ENCODE peak calls at places on chromosomes 3 and 15, in seven cellular contexts. H is HCT116, J is adrenal gland, S is heart left ventricle, R is tibial nerve, O is A549, X is breast epithelium. F is an unnamed sample.

GRCh38 chr3:136753112-136753939 is 1.1 kb upstream of the STAG1 start:
- DNase-seq in O (no peak), X (no peak), J (no peak), S (no peak), H (no peak), R (no peak), F (no peak)

GRCh38 chr15:42151736-42152135 is 4.7 kb downstream of the PLA2G4F start:
- DNase-seq in X (no peak), J (peak; percentile 31), S (no peak), R (no peak), O (no peak), H (no peak), F (no peak)

GRCh38 chr15:27086146-27086545 is 115.2 kb downstream of the GABRG3 start:
- DNase-seq in H (no peak), S (no peak), X (no peak), J (no peak), O (no peak), R (no peak), F (no peak)

GRCh38 chr3:29261119-29261518 is 19.8 kb upstream of the RBMS3 start:
- DNase-seq in J (no peak), O (no peak), H (no peak), R (no peak), S (no peak), X (no peak), F (no peak)

GRCh38 chr15:70863450-70864218 is 9.7 kb upstream of the LARP6 start:
- DNase-seq in S (no peak), H (peak; percentile 57), O (peak; percentile 79), R (no peak), X (no peak), J (no peak), F (peak; percentile 32)

GRCh38 chr15:45869034-45869668 is 234.3 kb downstream of the SQOR start:
- DNase-seq in X (no peak), R (no peak), S (no peak), H (no peak), J (no peak), O (no peak), F (no peak)

GRCh38 chr3:189309400-189309975 is 137.7 kb downstream of the TPRG1 start:
- DNase-seq in R (no peak), O (no peak), S (no peak), J (no peak), X (peak; percentile 49), H (no peak), F (no peak)

GRCh38 chr15:65110676-65111292 is 4.2 kb downstream of the UBAP1L start:
- DNase-seq in S (no peak), O (no peak), R (no peak), X (no peak), H (no peak), J (peak; percentile 27), F (no peak)

GRCh38 chr15:82812994-82813393 is 3.6 kb downstream of the WHAMM start:
- DNase-seq in O (no peak), S (no peak), H (no peak), J (no peak), R (no peak), X (no peak), F (no peak)

GRCh38 chr15:82585072-82585471 is 44.8 kb upstream of the RPS17 start:
- DNase-seq in S (no peak), O (no peak), H (no peak), R (no peak), J (peak; percentile 1), X (no peak), F (no peak)

GRCh38 chr3:25155696-25156471 is 272.2 kb upstream of the RARB start:
- DNase-seq in R (no peak), J (no peak), S (no peak), H (no peak), O (no peak), X (no peak), F (no peak)

GRCh38 chr3:51974963-51975856 is at the start of gene ABHD14A:
- DNase-seq in H (no peak), R (no peak), S (peak; percentile 85), O (peak; percentile 55), X (peak; percentile 53), J (peak; percentile 78), F (peak; percentile 66)

GRCh38 chr3:31943041-31943440 is 38.0 kb downstream of the OSBPL10 start:
- DNase-seq in O (no peak), S (no peak), J (no peak), R (no peak), X (no peak), H (no peak), F (no peak)

GRCh38 chr3:15309662-15310335 is 22.6 kb downstream of the SH3BP5 start:
- DNase-seq in H (no peak), S (no peak), R (no peak), J (no peak), X (no peak), O (no peak), F (no peak)

GRCh38 chr3:171943262-171944108 is 95.9 kb upstream of the FNDC3B start:
- DNase-seq in S (no peak), X (no peak), J (no peak), H (no peak), R (no peak), O (no peak), F (no peak)

GRCh38 chr15:36936652-36937051 is 163.7 kb downstream of the MEIS2 start:
- DNase-seq in H (no peak), X (no peak), J (no peak), R (no peak), S (no peak), O (no peak), F (no peak)

GRCh38 chr3:37689645-37690356 is 171.9 kb upstream of the CTDSPL start:
- DNase-seq in R (no peak), O (no peak), S (peak; percentile 71), X (no peak), H (no peak), J (no peak), F (no peak)

GRCh38 chr3:37686225-37686624 is 175.5 kb upstream of the CTDSPL start:
- DNase-seq in S (no peak), X (no peak), H (no peak), J (no peak), O (no peak), R (no peak), F (no peak)

GRCh38 chr3:37687966-37688365 is 173.7 kb upstream of the CTDSPL start:
- DNase-seq in J (no peak), S (no peak), H (no peak), R (no peak), O (no peak), X (no peak), F (no peak)

GRCh38 chr3:37691213-37691830 is 170.4 kb upstream of the CTDSPL start:
- DNase-seq in R (no peak), X (no peak), H (no peak), J (no peak), O (no peak), S (no peak), F (no peak)

GRCh38 chr3:37688756-37689155 is 172.9 kb upstream of the CTDSPL start:
- DNase-seq in X (no peak), J (no peak), S (no peak), O (no peak), R (no peak), H (no peak), F (no peak)
- TF ChIP-seq POLR2A in X (no peak), J (no peak), S (no peak), O (no peak), R (no peak), H (no peak), F (no peak)

GRCh38 chr15:62431391-62431790 is 266.3 kb upstream of the C2CD4B start:
- DNase-seq in X (no peak), J (no peak), S (no peak), R (no peak), H (no peak), O (no peak), F (no peak)
- H3K4me1 ChIP-seq in X (no peaks in the 10 kb centered on the region), J (no peaks in the 10 kb centered on the region), S (peaks cover 10% of the 10 kb centered on the region), R (peaks cover 5% of the 10 kb centered on the region), H (no peaks in the 10 kb centered on the region), O (no peaks in the 10 kb centered on the region), F (peaks cover 58% of the 10 kb centered on the region)

DNA sequence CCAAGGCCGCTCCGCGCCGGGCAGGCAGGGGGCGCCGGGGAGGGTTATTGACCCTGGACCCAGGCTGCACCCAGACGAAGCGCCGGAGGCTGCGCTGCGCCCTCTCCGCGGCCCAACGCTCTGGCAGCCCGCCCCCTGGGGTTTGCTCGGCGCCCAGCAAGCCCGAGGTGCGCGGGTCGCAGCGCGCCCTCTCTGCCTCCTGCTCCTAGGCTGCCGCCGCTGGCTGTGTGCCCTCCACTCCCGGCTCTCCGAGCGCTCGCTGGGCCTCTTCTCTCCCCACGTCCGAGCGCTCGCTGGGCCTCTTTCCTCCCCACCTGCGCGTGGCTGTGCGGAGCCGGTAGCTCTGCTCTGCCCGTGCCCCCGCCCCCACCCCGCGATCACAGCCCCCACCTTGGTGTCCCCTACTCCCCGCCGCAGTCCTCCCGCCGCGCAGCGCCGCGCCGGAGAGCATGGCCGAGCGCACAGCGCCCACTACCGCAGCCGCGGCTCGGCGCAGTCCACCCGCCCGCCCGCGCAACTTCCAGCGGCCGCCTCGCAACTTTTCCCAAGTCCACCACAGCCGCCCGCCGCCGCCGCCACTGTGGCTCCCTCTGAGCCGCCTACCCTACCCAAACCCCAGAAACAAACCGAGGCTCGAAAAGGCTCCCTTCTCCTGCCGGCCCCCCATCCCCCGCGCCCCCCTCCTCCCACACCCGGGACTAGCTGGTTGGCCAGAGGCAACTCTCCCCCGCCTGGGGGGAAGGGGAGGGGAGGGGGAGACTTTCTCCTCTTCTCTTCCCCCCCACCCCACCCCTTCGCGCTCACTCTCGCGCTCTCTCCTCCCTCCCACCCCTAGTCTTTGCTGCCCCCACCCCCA is 1.1 kb downstream of the MECOM start:
- DNase-seq in J (peak; percentile 37), H (peak; percentile 24), X (no peak), S (peak; percentile 81), R (no peak), O (peak; percentile 63), F (peak; percentile 7)
- TF ChIP-seq POLR2A in J (no peak), H (no peak), X (no peak), S (no peak), R (no peak), O (no peak), F (no peak)

GRCh38 chr3:160574636-160575035 is 9.3 kb upstream of the KPNA4 start:
- DNase-seq in O (no peak), X (no peak), J (no peak), S (no peak), R (no peak), H (no peak), F (no peak)
- H3K4me1 ChIP-seq in O (no peaks in the 10 kb centered on the region), X (no peaks in the 10 kb centered on the region), J (no peaks in the 10 kb centered on the region), S (no peaks in the 10 kb centered on the region), R (no peaks in the 10 kb centered on the region), H (no peaks in the 10 kb centered on the region), F (peaks cover 29% of the 10 kb centered on the region)

F was measured in gastrocnemius medialis.